ENCODE peak calls at places on chromosomes 7 and 10, in four cellular contexts. Y is uterus, R is body of pancreas, D is spleen. K is an unnamed sample.
A peak's percentile ranks its signal among the peaks of the same experiment; 100 is the strongest.

GRCh38 chr10:97542169-97543024 is 30.2 kb upstream of the ANKRD2 start:
- DNase-seq in Y (peak; percentile 96), R (peak; percentile 25), D (peak; percentile 54), K (peak; percentile 40)

GRCh38 chr7:132846086-132846485 is 235.8 kb downstream of the CHCHD3 start:
- DNase-seq in R (no peak), Y (no peak), D (no peak), K (no peak)

GRCh38 chr7:71612892-71613291 is 480.9 kb downstream of the GALNT17 start:
- DNase-seq in D (no peak), R (no peak), Y (peak; percentile 33), K (no peak)

GRCh38 chr7:37732253-37732652 is 48.7 kb downstream of the GPR141 start:
- DNase-seq in R (no peak), Y (peak; percentile 60), D (no peak), K (no peak)

GRCh38 chr10:109987413-109987812 is 20.4 kb upstream of the ADD3 start:
- DNase-seq in R (no peak), Y (no peak), D (no peak), K (no peak)

GRCh38 chr7:19982841-19983835 is 209.7 kb upstream of the TMEM196 start:
- DNase-seq in D (no peak), Y (peak; percentile 66), R (no peak), K (no peak)

GRCh38 chr7:102008535-102009262 is 191.3 kb downstream of the CUX1 start:
- DNase-seq in Y (no peak), D (no peak), R (no peak), K (peak; percentile 69)

GRCh38 chr10:80484677-80485409 is 30.7 kb downstream of the TSPAN14 start:
- DNase-seq in Y (no peak), R (no peak), D (no peak), K (peak; percentile 3)

GRCh38 chr7:29370531-29371314 is 176.1 kb downstream of the CHN2 start:
- DNase-seq in D (no peak), R (peak; percentile 33), Y (no peak), K (peak; percentile 72)

GRCh38 chr7:130299909-130300308 is 6.9 kb downstream of the CPA4 start:
- DNase-seq in D (no peak), Y (no peak), R (no peak), K (no peak)

GRCh38 chr7:2715341-2716231 is 27.6 kb downstream of the AMZ1 start:
- DNase-seq in R (no peak), Y (no peak), D (no peak), K (no peak)

GRCh38 chr7:128236924-128237586 is 4.0 kb upstream of the LEP start:
- DNase-seq in R (no peak), D (no peak), Y (no peak), K (no peak)

GRCh38 chr10:132809237-132810140 is 23.5 kb upstream of the NKX6-2 start:
- DNase-seq in R (no peak), Y (no peak), D (peak; percentile 65), K (peak; percentile 21)

GRCh38 chr10:132810141-132810806 is 24.3 kb upstream of the NKX6-2 start:
- DNase-seq in R (no peak), Y (no peak), D (no peak), K (peak; percentile 23)

GRCh38 chr10:132812544-132812943 is 26.6 kb upstream of the NKX6-2 start:
- DNase-seq in R (no peak), Y (no peak), D (no peak), K (peak; percentile 14)

GRCh38 chr10:132811891-132812481 is 26.0 kb upstream of the NKX6-2 start:
- DNase-seq in Y (no peak), R (no peak), D (peak; percentile 67), K (peak; percentile 23)

GRCh38 chr10:132810807-132811700 is 25.1 kb upstream of the NKX6-2 start:
- DNase-seq in D (peak; percentile 68), R (no peak), Y (no peak), K (no peak)
- TF ChIP-seq POLR2A in D (no peak), R (no peak), Y (no peak), K (no peak)

DNA sequence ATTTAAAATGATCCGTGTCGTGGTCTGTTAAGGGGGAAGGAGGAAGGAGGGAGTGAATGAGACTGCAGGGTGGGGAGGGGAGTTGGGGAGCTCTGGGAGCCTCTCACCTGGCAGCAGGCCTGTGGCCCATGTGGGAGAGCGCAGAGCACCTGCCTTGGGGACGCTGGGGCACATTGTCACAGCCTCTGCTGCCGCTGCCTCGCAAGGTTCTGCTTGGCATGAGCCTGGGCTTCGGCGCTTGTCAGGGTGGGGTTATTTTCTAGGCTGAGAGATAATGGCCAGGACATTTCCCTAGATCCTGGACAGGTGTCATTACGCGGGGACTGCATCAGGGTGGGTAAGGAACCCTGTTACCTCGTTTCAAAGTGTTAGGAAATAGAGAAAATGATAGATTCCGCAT is 2.2 kb upstream of the SUN1 start:
- DNase-seq in R (no peak), Y (no peak), D (peak; percentile 68), K (no peak)
- H3K27ac ChIP-seq in R (peak overlapping the region; percentile 92), Y (peak overlapping the region; percentile 86), D (no peak overlapping the region), K (peak overlapping the region; percentile 93)

GRCh38 chr10:133391249-133391635 is 2.7 kb upstream of the MTG1 start:
- DNase-seq in D (no peak), Y (no peak), R (no peak), K (no peak)

GRCh38 chr10:133390597-133391248 is 3.2 kb upstream of the MTG1 start:
- DNase-seq in D (no peak), Y (peak; percentile 7), R (peak; percentile 8), K (peak; percentile 17)

GRCh38 chr10:133393401-133394063 is 425 bp upstream of the MTG1 start:
- DNase-seq in Y (no peak), D (no peak), R (peak; percentile 17), K (peak; percentile 20)

GRCh38 chr10:133394064-133394663 is at the start of gene MTG1:
- DNase-seq in D (peak; percentile 97), Y (peak; percentile 89), R (peak; percentile 95), K (peak; percentile 95)

GRCh38 chr10:133391761-133392518 is 2.0 kb upstream of the MTG1 start:
- DNase-seq in R (peak; percentile 8), Y (no peak), D (no peak), K (peak; percentile 19)
- TF ChIP-seq POLR2A in R (no peak), Y (no peak), D (no peak), K (no peak)

GRCh38 chr7:4681218-4681851 is 760 bp upstream of the FOXK1 start:
- DNase-seq in R (no peak), Y (no peak), D (no peak), K (no peak)
- H3K27ac ChIP-seq in R (peak overlapping the region; percentile 52), Y (peak overlapping the region; percentile 78), D (peak overlapping the region; percentile 82), K (peak overlapping the region; percentile 63)

GRCh38 chr7:137527634-137528033 is 184.1 kb upstream of the PTN start:
- DNase-seq in Y (no peak), D (no peak), R (no peak), K (no peak)
- TF ChIP-seq POLR2A in Y (no peak), D (no peak), R (no peak), K (no peak)

GRCh38 chr10:34291466-34292177 is 523.5 kb downstream of the PARD3 start:
- DNase-seq in D (no peak), R (no peak), Y (no peak), K (no peak)

GRCh38 chr10:34294137-34294536 is 521.0 kb downstream of the PARD3 start:
- DNase-seq in R (no peak), D (no peak), Y (no peak), K (no peak)

GRCh38 chr10:34292675-34293074 is 522.4 kb downstream of the PARD3 start:
- DNase-seq in D (no peak), R (no peak), Y (no peak), K (no peak)

GRCh38 chr10:34290412-34291082 is 524.5 kb downstream of the PARD3 start:
- DNase-seq in R (no peak), Y (peak; percentile 57), D (no peak), K (no peak)

DNA sequence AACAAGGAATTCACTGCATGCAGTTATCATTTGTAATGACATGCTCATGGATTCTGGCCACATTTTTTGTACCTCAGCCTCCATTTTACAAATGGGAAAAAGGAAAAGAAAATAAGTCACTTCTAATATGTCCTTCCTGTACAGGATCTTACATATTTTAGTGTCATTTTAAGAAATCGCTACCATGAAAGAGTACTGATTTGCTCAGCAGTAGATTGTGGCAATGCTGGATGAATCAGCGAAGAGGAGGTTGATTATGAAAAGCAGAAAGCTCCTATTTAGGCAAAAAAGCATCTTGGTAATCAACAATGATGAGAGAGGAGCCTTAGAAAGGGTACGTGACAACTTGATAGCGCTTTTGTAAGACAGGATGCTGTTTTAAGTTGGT is 522.9 kb downstream of the PARD3 start:
- DNase-seq in Y (no peak), R (no peak), D (no peak), K (no peak)
- H3K27ac ChIP-seq in Y (no peak overlapping the region), R (no peak overlapping the region), D (no peak overlapping the region), K (no peak overlapping the region)

GRCh38 chr10:74826142-74827044 is at the start of gene KAT6B:
- DNase-seq in Y (peak; percentile 100), R (peak; percentile 100), D (peak; percentile 100), K (peak; percentile 100)

GRCh38 chr10:74827045-74827441 is 643 bp downstream of the KAT6B start:
- DNase-seq in D (no peak), R (no peak), Y (no peak), K (no peak)

GRCh38 chr10:74824184-74825032 is 2.0 kb upstream of the KAT6B start:
- DNase-seq in Y (peak; percentile 18), R (peak; percentile 29), D (peak; percentile 85), K (no peak)

GRCh38 chr10:74825033-74825370 is 1.4 kb upstream of the KAT6B start:
- DNase-seq in R (no peak), Y (peak; percentile 46), D (peak; percentile 93), K (peak; percentile 29)

GRCh38 chr10:74825371-74826141 is 844 bp upstream of the KAT6B start:
- DNase-seq in R (no peak), D (peak; percentile 96), Y (no peak), K (peak; percentile 43)
- TF ChIP-seq POLR2A in R (peak; percentile 12), D (no peak), Y (peak; percentile 18), K (no peak)

DNA sequence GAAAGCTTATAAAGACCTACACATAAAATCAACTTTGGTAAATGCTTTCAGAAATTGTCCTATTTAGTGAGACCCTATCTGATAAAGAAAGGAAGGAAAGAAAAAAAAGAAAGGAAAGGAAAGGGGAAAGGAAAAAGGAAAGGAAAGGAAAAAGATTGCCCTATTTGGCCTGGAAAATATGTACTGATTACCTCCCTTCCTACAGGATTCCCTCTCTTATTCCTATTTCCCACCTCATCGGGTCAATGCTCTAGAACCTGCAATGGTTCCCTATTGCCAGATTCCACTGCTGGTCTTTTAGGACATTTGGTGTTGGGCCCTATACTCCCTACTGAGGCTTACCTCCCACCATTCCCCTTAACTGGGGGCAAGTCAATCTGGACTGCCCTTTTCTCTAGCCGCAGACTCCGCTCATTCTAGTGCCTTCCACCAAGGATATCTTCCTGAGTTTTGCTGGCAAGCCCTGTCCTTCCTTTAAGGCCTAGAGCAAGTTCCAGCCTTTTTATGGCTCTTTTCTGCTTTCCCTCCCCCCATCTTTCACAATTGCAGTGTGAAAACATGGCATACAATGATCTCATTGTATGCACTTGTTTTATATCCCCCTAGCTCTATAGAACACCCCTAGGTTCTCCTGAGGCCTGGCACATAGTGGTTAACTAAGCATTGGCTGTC is 4.4 kb downstream of the DDIT4 start:
- DNase-seq in D (no peak), Y (no peak), R (no peak), K (no peak)
- H3K27ac ChIP-seq in D (peak overlapping the region; percentile 95), Y (no peak overlapping the region), R (peak overlapping the region; percentile 94), K (peak overlapping the region; percentile 92)

DNA sequence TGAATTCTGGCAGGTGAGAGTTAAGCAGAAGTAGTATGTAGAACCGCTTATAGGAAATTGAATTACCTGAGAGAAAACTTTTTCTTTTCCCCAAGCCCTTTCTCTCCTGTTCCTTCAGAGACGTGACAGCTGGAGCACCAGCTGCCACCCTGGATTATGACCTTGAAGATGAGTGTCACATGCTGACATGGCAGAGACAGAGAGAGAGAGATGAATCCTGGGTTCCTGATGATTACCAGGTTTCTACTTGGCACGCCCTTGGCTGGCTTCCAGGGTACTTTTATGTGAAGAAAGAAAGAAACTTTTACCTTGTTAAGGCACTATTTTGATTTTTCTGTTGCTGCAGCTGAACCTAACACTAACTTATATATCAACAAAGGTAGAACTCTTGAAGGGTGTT is 99.9 kb downstream of the GPR26 start:
- DNase-seq in Y (no peak), D (no peak), R (no peak), K (no peak)
- TF ChIP-seq POLR2A in Y (no peak), D (no peak), R (no peak), K (no peak)

K was measured in stomach.